ENCODE peak calls at places on chromosome 9, in eight cellular contexts. One of them, this sample, is unnamed.

GRCh38 chr9:132990781-132991180 is 12.3 kb downstream of the GFI1B start:
- DNase-seq in fibroblast of lung: no peak
- DNase-seq in PC-3: no peak
- DNase-seq in GM12878: no peak
- DNase-seq in endothelial cell of umbilical vein: no peak
- DNase-seq in IMR-90: no peak
- DNase-seq in GM23338: no peak
- DNase-seq in SK-N-SH: peak
- DNase-seq in this sample: no peak

GRCh38 chr9:89815903-89816573 is 211.2 kb downstream of the GADD45G start:
- DNase-seq in fibroblast of lung: no peak
- DNase-seq in PC-3: no peak
- DNase-seq in GM12878: peak
- DNase-seq in endothelial cell of umbilical vein: no peak
- DNase-seq in IMR-90: no peak
- DNase-seq in GM23338: no peak
- DNase-seq in SK-N-SH: no peak
- DNase-seq in this sample: peak

GRCh38 chr9:107870221-107870620 is 380.7 kb upstream of the KLF4 start:
- DNase-seq in fibroblast of lung: no peak
- DNase-seq in PC-3: no peak
- DNase-seq in GM12878: no peak
- DNase-seq in endothelial cell of umbilical vein: no peak
- DNase-seq in IMR-90: no peak
- DNase-seq in GM23338: no peak
- DNase-seq in SK-N-SH: no peak
- DNase-seq in this sample: no peak

GRCh38 chr9:116232425-116233159 is 79.0 kb downstream of the PAPPA start:
- DNase-seq in fibroblast of lung: no peak
- DNase-seq in PC-3: peak
- DNase-seq in GM12878: no peak
- DNase-seq in endothelial cell of umbilical vein: no peak
- DNase-seq in IMR-90: peak
- DNase-seq in GM23338: no peak
- DNase-seq in SK-N-SH: no peak
- DNase-seq in this sample: peak

GRCh38 chr9:132768932-132769894 is 98.9 kb downstream of the GTF3C4 start:
- DNase-seq in fibroblast of lung: peak
- DNase-seq in PC-3: peak
- DNase-seq in GM12878: peak
- DNase-seq in endothelial cell of umbilical vein: peak
- DNase-seq in IMR-90: peak
- DNase-seq in GM23338: peak
- DNase-seq in SK-N-SH: peak
- DNase-seq in this sample: peak

GRCh38 chr9:81363916-81364480 is 325.3 kb downstream of the TLE1 start:
- DNase-seq in fibroblast of lung: no peak
- DNase-seq in PC-3: no peak
- DNase-seq in GM12878: no peak
- DNase-seq in endothelial cell of umbilical vein: no peak
- DNase-seq in IMR-90: no peak
- DNase-seq in GM23338: no peak
- DNase-seq in SK-N-SH: no peak
- DNase-seq in this sample: no peak

GRCh38 chr9:131043646-131044045 is 34.7 kb downstream of the LAMC3 start:
- DNase-seq in fibroblast of lung: no peak
- DNase-seq in PC-3: no peak
- DNase-seq in GM12878: no peak
- DNase-seq in endothelial cell of umbilical vein: no peak
- DNase-seq in IMR-90: no peak
- DNase-seq in GM23338: no peak
- DNase-seq in SK-N-SH: no peak
- DNase-seq in this sample: peak

GRCh38 chr9:21677834-21678233 is 124.6 kb upstream of the MTAP start:
- DNase-seq in fibroblast of lung: peak
- DNase-seq in PC-3: peak
- DNase-seq in GM12878: no peak
- DNase-seq in endothelial cell of umbilical vein: peak
- DNase-seq in IMR-90: peak
- DNase-seq in GM23338: no peak
- DNase-seq in SK-N-SH: no peak
- DNase-seq in this sample: no peak

GRCh38 chr9:92177591-92177990 is 62.4 kb upstream of the SPTLC1 start:
- DNase-seq in fibroblast of lung: no peak
- DNase-seq in PC-3: no peak
- DNase-seq in GM12878: no peak
- DNase-seq in endothelial cell of umbilical vein: no peak
- DNase-seq in IMR-90: no peak
- DNase-seq in GM23338: no peak
- DNase-seq in SK-N-SH: no peak
- DNase-seq in this sample: no peak

GRCh38 chr9:92180669-92181181 is 65.5 kb upstream of the SPTLC1 start:
- DNase-seq in fibroblast of lung: peak
- DNase-seq in PC-3: peak
- DNase-seq in GM12878: no peak
- DNase-seq in endothelial cell of umbilical vein: no peak
- DNase-seq in IMR-90: peak
- DNase-seq in GM23338: no peak
- DNase-seq in SK-N-SH: no peak
- DNase-seq in this sample: peak

GRCh38 chr9:92181296-92181695 is 66.1 kb upstream of the SPTLC1 start:
- DNase-seq in fibroblast of lung: no peak
- DNase-seq in PC-3: no peak
- DNase-seq in GM12878: no peak
- DNase-seq in endothelial cell of umbilical vein: no peak
- DNase-seq in IMR-90: no peak
- DNase-seq in GM23338: no peak
- DNase-seq in SK-N-SH: no peak
- DNase-seq in this sample: no peak

GRCh38 chr9:92176800-92177185 is 61.6 kb upstream of the SPTLC1 start:
- DNase-seq in fibroblast of lung: no peak
- DNase-seq in PC-3: no peak
- DNase-seq in GM12878: no peak
- DNase-seq in endothelial cell of umbilical vein: no peak
- DNase-seq in IMR-90: no peak
- DNase-seq in GM23338: no peak
- DNase-seq in SK-N-SH: no peak
- DNase-seq in this sample: peak

DNA sequence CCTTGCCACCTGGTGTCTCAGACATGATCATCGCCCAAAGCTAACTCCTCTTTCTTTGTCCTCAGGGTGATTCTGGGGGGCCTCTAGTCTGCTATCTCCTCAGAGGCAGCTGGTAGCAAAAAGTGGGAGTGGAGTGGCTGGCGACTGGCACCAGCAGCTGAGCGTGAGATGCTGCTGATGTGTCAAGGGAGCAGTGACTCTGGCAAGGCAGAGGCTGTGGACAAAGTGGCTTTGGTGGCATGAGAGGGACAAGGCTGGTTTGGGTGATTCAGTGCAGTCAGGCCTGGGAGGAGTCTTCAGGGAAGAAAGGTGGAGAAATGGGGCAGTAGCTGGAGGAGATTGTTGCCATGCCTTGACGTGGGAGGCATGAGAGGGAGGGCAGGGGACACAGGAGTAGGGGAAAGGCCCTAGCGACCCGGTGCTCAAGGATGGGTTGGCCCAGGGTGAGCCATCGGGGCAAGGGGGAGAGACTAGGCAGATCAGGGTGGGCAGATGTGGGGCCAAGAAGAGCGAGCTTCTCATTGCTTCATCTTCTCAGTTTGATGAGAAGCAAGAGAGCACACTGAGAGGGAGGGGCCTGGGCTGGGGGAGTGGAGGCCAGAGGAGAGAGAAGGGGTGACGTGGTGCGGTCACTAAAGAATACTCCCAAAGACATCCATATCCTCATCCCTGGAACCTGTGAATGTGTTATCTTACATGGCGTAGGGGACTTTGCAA is 64.2 kb upstream of the SPTLC1 start:
- DNase-seq in fibroblast of lung: no peak
- DNase-seq in PC-3: no peak
- DNase-seq in GM12878: no peak
- DNase-seq in endothelial cell of umbilical vein: no peak
- DNase-seq in IMR-90: no peak
- DNase-seq in GM23338: no peak
- DNase-seq in SK-N-SH: no peak
- DNase-seq in this sample: no peak
- H2AFZ ChIP-seq in fibroblast of lung: no peak
- H2AFZ ChIP-seq in PC-3: no peak
- H2AFZ ChIP-seq in GM12878: no peak
- H2AFZ ChIP-seq in endothelial cell of umbilical vein: no peak
- H2AFZ ChIP-seq in IMR-90: no peak
- H2AFZ ChIP-seq in GM23338: no peak
- H2AFZ ChIP-seq in SK-N-SH: no peak
- H2AFZ ChIP-seq in this sample: no peak

GRCh38 chr9:85942913-85943729 is 2.2 kb downstream of the NAA35 start:
- DNase-seq in fibroblast of lung: no peak
- DNase-seq in PC-3: no peak
- DNase-seq in GM12878: no peak
- DNase-seq in endothelial cell of umbilical vein: no peak
- DNase-seq in IMR-90: no peak
- DNase-seq in GM23338: no peak
- DNase-seq in SK-N-SH: no peak
- DNase-seq in this sample: no peak

GRCh38 chr9:85941966-85942912 is 1.3 kb downstream of the NAA35 start:
- DNase-seq in fibroblast of lung: peak
- DNase-seq in PC-3: no peak
- DNase-seq in GM12878: no peak
- DNase-seq in endothelial cell of umbilical vein: no peak
- DNase-seq in IMR-90: no peak
- DNase-seq in GM23338: no peak
- DNase-seq in SK-N-SH: no peak
- DNase-seq in this sample: no peak

GRCh38 chr9:85941617-85941930 is 628 bp downstream of the NAA35 start:
- DNase-seq in fibroblast of lung: no peak
- DNase-seq in PC-3: no peak
- DNase-seq in GM12878: no peak
- DNase-seq in endothelial cell of umbilical vein: no peak
- DNase-seq in IMR-90: no peak
- DNase-seq in GM23338: peak
- DNase-seq in SK-N-SH: no peak
- DNase-seq in this sample: peak

GRCh38 chr9:85944672-85945071 is 3.7 kb downstream of the NAA35 start:
- DNase-seq in fibroblast of lung: no peak
- DNase-seq in PC-3: no peak
- DNase-seq in GM12878: no peak
- DNase-seq in endothelial cell of umbilical vein: no peak
- DNase-seq in IMR-90: no peak
- DNase-seq in GM23338: no peak
- DNase-seq in SK-N-SH: no peak
- DNase-seq in this sample: no peak

DNA sequence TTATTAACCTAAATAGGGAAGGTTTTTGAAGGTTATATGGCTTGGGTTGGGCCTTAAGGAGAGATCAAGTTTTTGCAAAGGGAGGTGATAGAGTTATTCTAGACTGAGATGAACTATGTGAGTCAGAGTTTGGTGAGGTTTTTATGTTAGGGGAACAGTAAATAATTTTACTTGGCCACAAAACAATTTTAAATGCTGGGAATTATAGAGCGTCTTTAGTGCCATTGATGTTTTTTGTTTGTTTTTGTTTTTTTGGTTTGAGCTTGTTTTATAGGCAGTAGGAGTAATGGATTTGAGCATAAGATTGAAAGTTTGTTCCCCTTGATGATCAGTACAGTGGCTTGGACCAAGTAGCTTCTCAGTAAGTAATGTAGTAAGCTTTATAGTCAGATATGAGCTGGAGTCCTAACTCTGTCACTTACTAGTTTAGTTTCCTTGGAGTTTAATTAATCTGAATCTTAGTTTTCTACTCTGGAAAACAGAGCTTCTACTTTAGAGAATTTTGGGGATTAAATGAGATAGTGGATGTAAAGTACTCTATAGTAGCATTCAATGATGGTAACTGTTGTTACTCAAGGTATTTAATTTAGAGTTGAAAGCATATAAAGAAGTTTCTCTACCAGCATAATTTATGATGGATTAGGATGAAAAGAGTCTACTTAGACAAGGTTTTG is 2.9 kb downstream of the NAA35 start:
- DNase-seq in fibroblast of lung: no peak
- DNase-seq in PC-3: no peak
- DNase-seq in GM12878: no peak
- DNase-seq in endothelial cell of umbilical vein: no peak
- DNase-seq in IMR-90: no peak
- DNase-seq in GM23338: no peak
- DNase-seq in SK-N-SH: no peak
- DNase-seq in this sample: no peak
- H3K4me2 ChIP-seq in fibroblast of lung: no peak
- H3K4me2 ChIP-seq in PC-3: peak
- H3K4me2 ChIP-seq in GM12878: peak
- H3K4me2 ChIP-seq in endothelial cell of umbilical vein: no peak
- H3K4me2 ChIP-seq in IMR-90: no peak
- H3K4me2 ChIP-seq in GM23338: no peak
- H3K4me2 ChIP-seq in SK-N-SH: no peak
- H3K4me2 ChIP-seq in this sample: peak

DNA sequence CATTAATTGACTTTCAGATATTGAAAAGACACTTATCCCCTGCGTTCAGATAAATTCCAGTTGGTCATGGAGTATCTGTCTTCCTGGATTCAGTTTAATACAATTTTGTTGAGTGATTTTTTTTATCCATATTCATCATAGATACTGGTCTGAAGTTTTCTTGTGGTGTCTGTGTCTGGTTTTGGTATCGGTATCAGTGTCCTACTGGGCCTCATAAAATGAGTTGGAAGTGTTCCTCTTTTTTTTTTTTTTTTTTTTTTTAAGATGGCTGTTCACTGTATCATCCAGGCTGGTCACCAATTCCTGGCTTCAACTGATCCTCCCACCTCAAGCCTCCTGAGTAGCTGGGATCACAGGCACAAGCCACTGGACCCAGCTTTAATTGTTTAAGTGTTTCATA is 2.9 kb upstream of the CAMSAP1 start:
- DNase-seq in fibroblast of lung: no peak
- DNase-seq in PC-3: no peak
- DNase-seq in GM12878: no peak
- DNase-seq in endothelial cell of umbilical vein: no peak
- DNase-seq in IMR-90: no peak
- DNase-seq in GM23338: no peak
- DNase-seq in SK-N-SH: no peak
- DNase-seq in this sample: no peak
- H2AFZ ChIP-seq in fibroblast of lung: no peak
- H2AFZ ChIP-seq in PC-3: no peak
- H2AFZ ChIP-seq in GM12878: no peak
- H2AFZ ChIP-seq in endothelial cell of umbilical vein: no peak
- H2AFZ ChIP-seq in IMR-90: no peak
- H2AFZ ChIP-seq in GM23338: no peak
- H2AFZ ChIP-seq in SK-N-SH: no peak
- H2AFZ ChIP-seq in this sample: no peak

DNA sequence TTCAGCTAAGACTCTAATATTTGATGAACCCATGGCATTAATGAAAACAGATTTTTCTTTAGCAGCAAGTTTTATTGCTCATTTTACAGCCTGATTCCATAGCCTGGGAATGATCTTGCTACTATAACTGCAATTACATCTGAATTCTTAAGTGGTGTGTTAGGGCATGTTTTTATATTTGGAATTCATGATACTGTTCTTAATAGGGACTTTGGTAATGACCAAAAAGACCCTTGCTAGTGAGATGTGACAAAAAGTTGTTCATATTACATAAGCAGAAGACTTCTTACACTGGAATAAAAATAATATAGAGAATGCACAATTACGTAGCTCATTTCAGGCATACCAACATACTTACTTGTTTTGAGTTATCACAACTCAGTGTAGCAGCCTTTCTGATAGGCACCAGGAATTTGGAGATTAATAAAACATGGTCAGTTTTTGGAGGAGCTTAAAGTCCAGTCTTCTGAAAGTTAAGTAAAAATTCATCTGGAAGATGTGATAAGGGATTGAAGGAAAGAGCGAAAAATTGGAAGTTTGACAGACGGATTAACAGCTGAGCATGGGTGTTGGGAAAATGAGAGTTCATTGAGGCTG is 169.2 kb downstream of the TRPM3 start:
- DNase-seq in fibroblast of lung: no peak
- DNase-seq in PC-3: no peak
- DNase-seq in GM12878: no peak
- DNase-seq in endothelial cell of umbilical vein: no peak
- DNase-seq in IMR-90: no peak
- DNase-seq in GM23338: no peak
- DNase-seq in SK-N-SH: no peak
- DNase-seq in this sample: no peak
- H3K4me2 ChIP-seq in fibroblast of lung: no peak
- H3K4me2 ChIP-seq in PC-3: no peak
- H3K4me2 ChIP-seq in GM12878: no peak
- H3K4me2 ChIP-seq in endothelial cell of umbilical vein: no peak
- H3K4me2 ChIP-seq in IMR-90: no peak
- H3K4me2 ChIP-seq in GM23338: no peak
- H3K4me2 ChIP-seq in SK-N-SH: no peak
- H3K4me2 ChIP-seq in this sample: no peak

This sample was measured in osteoblast.